ENCODE peak calls at places on chromosomes 2 and 18, in six cellular contexts. K is HCT116, X is sigmoid colon, C is upper lobe of left lung, D is SK-N-SH, H is transverse colon. R is an unnamed sample. For H3K4me1, the result is how much of the 10 kb centered on the place peaks cover.

GRCh38 chr2:234490239-234491074 is 6.4 kb downstream of the ARL4C start:
- DNase-seq in H (no peak), D (no peak), K (no peak), C (no peak), X (no peak), R (no peak)

GRCh38 chr2:120470041-120470716 is 124.2 kb downstream of the INHBB start:
- DNase-seq in X (peak), H (peak), K (no peak), C (peak), D (no peak), R (peak)

GRCh38 chr18:27750014-27750413 is 426.9 kb downstream of the CDH2 start:
- DNase-seq in K (peak), X (no peak), H (no peak), D (peak), C (no peak), R (no peak)

GRCh38 chr2:219221956-219222518 is 3.3 kb upstream of the ABCB6 start:
- DNase-seq in K (no peak), C (no peak), X (no peak), H (no peak), D (no peak), R (no peak)

GRCh38 chr2:55175254-55176093 is 56.6 kb downstream of the CLHC1 start:
- DNase-seq in K (peak), C (no peak), H (no peak), D (peak), X (no peak), R (no peak)

GRCh38 chr2:194223173-194223670 is 1433.8 kb upstream of the SLC39A10 start:
- DNase-seq in D (no peak), X (no peak), H (no peak), K (no peak), C (no peak), R (no peak)

GRCh38 chr18:77343846-77344527 is 94.3 kb downstream of the GALR1 start:
- DNase-seq in K (no peak), H (no peak), C (no peak), X (no peak), D (no peak), R (no peak)

GRCh38 chr2:73290049-73290839 is 3.1 kb downstream of the EGR4 start:
- DNase-seq in H (peak), D (peak), C (no peak), K (no peak), X (no peak), R (no peak)

GRCh38 chr2:217162533-217162932 is 302.7 kb upstream of the TNP1 start:
- DNase-seq in H (no peak), K (peak), X (no peak), D (no peak), C (no peak), R (no peak)

GRCh38 chr18:13608791-13609552 is 117.4 kb downstream of the FAM210A start:
- DNase-seq in H (no peak), C (peak), X (no peak), D (no peak), K (no peak), R (no peak)

GRCh38 chr2:46460241-46460921 is 19.0 kb upstream of the TMEM247 start:
- DNase-seq in C (no peak), H (no peak), X (peak), K (no peak), D (peak), R (no peak)

GRCh38 chr2:134252092-134252775 is 1.6 kb upstream of the MGAT5 start:
- DNase-seq in C (no peak), K (no peak), H (no peak), X (no peak), D (no peak), R (no peak)

DNA sequence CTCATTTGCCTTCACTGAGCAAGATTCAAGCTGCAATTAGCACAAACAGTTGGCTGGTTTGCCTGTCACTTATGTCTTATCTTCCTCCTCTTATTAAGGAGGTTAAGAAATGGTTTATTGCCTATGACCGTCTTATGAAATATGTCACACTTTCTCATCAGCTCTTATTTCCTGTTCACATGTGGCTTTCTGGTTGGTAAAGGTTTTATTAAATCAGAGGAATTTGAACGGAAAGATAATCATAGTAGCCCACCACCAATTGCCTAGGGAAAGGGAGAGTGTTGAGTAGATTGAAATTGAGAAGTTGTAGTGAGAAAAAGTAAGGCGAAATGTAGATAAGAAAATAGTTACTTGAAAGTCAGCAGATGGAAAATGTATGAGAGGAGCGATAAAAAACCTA is 4.2 kb upstream of the IL1R1 start:
- DNase-seq in D (no peak), X (no peak), C (no peak), K (no peak), H (no peak), R (no peak)
- H3K4me1 ChIP-seq in D (under half), X (under half), C (under half), K (under half), H (under half), R (under half)

GRCh38 chr2:110955546-110955945 is 165.2 kb upstream of the BCL2L11 start:
- DNase-seq in X (no peak), H (no peak), D (no peak), K (no peak), C (no peak), R (no peak)
- TF ChIP-seq CTCF in X (no peak), H (no peak), D (no peak), K (no peak), C (no peak), R (no peak)

GRCh38 chr2:238568455-238569414 is 142.0 kb downstream of the ASB1 start:
- DNase-seq in D (no peak), C (peak), H (no peak), X (no peak), K (no peak), R (no peak)

GRCh38 chr2:238570926-238571325 is 144.2 kb downstream of the ASB1 start:
- DNase-seq in K (no peak), C (no peak), D (no peak), H (no peak), X (no peak), R (peak)

GRCh38 chr2:238567996-238568395 is 141.3 kb downstream of the ASB1 start:
- DNase-seq in C (no peak), H (no peak), D (no peak), X (no peak), K (no peak), R (peak)

GRCh38 chr2:238570391-238570790 is 143.7 kb downstream of the ASB1 start:
- DNase-seq in D (no peak), C (no peak), H (no peak), X (no peak), K (no peak), R (no peak)

DNA sequence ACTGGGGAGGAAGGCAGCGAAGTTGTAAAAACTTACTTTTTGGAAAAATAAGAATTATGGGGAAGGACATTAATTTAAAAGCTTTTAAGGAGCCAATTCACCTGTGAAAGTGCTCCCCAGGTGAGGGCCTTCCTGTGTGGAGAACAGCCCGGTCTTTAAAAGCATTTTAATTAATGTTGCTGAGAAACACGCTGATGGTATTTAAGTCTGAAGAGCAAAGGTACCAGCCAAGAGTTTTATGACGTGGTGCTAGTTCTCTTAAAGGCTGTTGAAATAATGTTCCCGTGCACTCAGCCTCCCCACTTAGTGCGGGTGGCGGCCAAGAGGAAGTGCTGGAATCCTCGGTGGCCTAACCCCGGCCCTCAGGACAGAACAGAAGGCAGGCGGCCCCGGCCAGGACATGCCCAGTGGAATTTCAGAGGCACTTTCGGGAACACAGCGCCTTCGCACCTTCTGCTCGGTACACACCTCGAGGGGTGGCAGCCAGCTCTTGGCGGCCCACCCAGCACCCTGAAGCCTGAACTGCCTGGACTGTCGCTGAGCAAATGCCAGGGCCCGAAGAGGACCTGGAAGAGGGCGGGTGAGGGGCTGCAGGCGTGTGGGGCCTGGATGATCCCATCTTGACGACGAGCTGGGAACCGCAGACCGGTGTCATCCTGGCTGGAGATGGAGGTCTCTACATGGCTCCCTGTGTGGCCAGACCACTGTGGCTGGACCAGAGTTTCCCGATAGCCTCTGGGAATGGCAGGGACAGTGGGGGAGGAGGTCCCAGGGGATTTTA is 142.9 kb downstream of the ASB1 start:
- DNase-seq in K (no peak), C (peak), H (no peak), X (no peak), D (no peak), R (peak)
- TF ChIP-seq POLR2AphosphoS5 in K (no peak), C (peak), H (no peak), X (no peak), D (no peak), R (no peak)

DNA sequence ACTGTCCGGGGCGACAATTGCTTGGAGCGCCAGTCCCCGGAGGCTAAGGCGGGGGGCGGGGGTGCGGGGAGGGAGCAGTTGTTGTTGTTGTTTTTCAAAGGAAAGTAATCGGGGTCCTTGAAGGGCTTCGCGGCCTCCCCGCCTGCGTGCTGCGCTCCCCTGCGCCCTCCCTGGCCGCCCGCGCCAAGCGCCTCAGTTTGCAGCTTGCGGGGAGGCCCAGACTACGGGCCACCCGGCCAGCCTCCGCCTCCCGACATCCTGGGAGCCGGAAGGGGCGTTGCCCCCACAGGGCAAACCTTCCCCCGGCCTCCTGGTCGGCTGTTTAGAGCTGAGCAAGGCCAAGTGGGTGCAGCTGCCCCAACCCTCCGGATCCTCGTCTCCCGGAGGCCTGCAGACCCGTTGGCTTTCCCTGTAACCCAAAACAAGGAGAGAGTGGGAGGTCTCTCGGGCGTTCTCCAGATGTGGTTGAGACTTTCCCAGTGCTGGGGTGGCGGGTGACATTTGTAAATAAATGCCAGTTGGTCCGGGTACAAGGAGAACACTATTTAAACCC is 3.7 kb upstream of the SIX3 start:
- DNase-seq in K (peak), D (peak), H (no peak), C (no peak), X (no peak), R (no peak)
- H3K4me1 ChIP-seq in K (under half), D (under half), H (half or more), C (half or more), X (under half), R (half or more)

GRCh38 chr2:206556357-206556949 is 85.8 kb upstream of the FAM237A start:
- DNase-seq in X (no peak), K (peak), C (no peak), D (peak), H (no peak), R (no peak)
- TF ChIP-seq CTCF in X (no peak), K (peak), C (peak), D (peak), H (peak), R (no peak)

GRCh38 chr2:86028763-86029381 is 76.8 kb downstream of the POLR1A start:
- DNase-seq in X (peak), C (no peak), D (no peak), H (peak), K (no peak), R (peak)
- TF ChIP-seq POLR2AphosphoS5 in X (peak), C (no peak), D (no peak), H (no peak), K (no peak), R (no peak)

DNA sequence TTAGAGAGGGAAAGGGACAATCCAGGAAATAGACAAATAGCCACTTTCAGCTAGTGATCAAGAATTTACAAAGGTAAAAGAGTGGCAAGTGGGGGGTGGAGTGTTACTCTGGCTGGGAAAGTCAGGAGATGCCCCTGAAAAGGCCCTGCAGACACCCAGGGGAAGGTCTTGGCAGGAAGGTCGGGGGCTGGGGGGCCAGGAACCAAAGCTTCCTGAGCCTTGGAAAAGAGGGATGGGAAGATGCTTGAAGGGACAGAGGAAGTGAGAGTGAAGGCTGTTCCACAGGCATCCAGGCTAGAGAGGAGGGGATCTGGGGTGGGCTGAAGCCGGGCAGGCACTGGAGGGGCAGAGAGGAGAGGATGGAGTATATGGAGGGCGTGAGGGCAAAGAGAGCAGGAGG is 3.9 kb upstream of the TMEM37 start:
- DNase-seq in X (no peak), H (no peak), C (no peak), D (no peak), K (no peak), R (no peak)
- H3K4me1 ChIP-seq in X (under half), H (under half), C (half or more), D (under half), K (under half), R (half or more)

GRCh38 chr18:72086421-72086820 is 457.7 kb downstream of the CBLN2 start:
- DNase-seq in D (no peak), X (no peak), K (no peak), C (no peak), H (no peak), R (no peak)
- TF ChIP-seq CTCF in D (peak), X (no peak), K (no peak), C (peak), H (peak), R (no peak)

GRCh38 chr2:173830169-173830568 is 135.0 kb downstream of the SP3 start:
- DNase-seq in D (no peak), K (no peak), C (no peak), H (no peak), X (no peak), R (no peak)
- TF ChIP-seq POLR2AphosphoS5 in D (no peak), K (no peak), C (no peak), H (no peak), X (peak), R (no peak)

GRCh38 chr2:105455488-105455991 is 56.7 kb upstream of the FHL2 start:
- DNase-seq in X (no peak), D (peak), K (peak), C (peak), H (peak), R (no peak)

GRCh38 chr2:105454801-105455485 is 56.1 kb upstream of the FHL2 start:
- DNase-seq in C (no peak), H (peak), K (peak), D (no peak), X (no peak), R (no peak)

GRCh38 chr2:105449083-105449482 is 50.2 kb upstream of the FHL2 start:
- DNase-seq in D (no peak), K (no peak), H (peak), X (no peak), C (no peak), R (no peak)

GRCh38 chr2:105450495-105450894 is 51.6 kb upstream of the FHL2 start:
- DNase-seq in C (no peak), D (no peak), K (no peak), X (no peak), H (no peak), R (no peak)

DNA sequence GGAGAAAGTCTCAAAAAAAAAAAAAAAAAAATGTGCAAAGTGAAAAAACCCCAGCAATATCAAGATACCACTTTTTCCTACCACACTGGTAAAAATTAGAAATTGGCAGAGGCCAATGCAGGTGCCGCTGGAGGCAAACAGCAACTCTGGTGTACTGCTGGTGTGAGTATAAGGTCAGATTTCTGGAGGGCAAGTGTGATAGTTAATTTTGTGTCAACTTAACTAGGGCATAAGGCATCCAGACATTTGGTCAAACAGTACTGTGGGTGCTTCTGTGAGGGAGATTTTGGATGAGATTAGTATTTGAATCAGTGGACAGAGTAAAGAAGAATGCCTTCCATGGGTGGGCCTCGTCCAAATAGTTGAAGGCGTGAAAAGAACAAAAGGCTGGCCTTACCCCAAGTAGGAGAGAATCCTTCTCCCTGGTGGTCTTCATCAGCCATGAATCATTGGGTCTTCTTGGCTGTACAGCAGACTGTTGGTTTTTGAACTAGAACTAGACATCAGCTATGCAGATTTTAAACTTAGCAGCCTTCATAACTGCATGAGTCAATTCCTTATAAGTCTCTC is 52.8 kb upstream of the FHL2 start:
- DNase-seq in X (no peak), D (no peak), K (no peak), C (no peak), H (no peak), R (no peak)
- H3K4me1 ChIP-seq in X (under half), D (under half), K (under half), C (under half), H (under half), R (under half)